ENCODE peak calls at places on chromosomes 1 and 21, in six cellular contexts. W, H, G, K, S and J are unnamed samples.

GRCh38 chr1:229034246-229034645 is 236.7 kb upstream of the RAB4A start:
- DNase-seq in W (no peak), K (no peak), H (no peak), G (no peak), S (no peak), J (no peak)

GRCh38 chr1:88867743-88868521 is 23.4 kb downstream of the GTF2B start:
- DNase-seq in W (no peak), S (no peak), G (no peak), K (no peak), H (no peak), J (no peak)

GRCh38 chr21:43727571-43728466 is 8.9 kb downstream of the PDXK start:
- DNase-seq in G (no peak), K (no peak), H (no peak), S (no peak), W (no peak), J (no peak)

GRCh38 chr1:118185083-118185899 is at the start of gene SPAG17:
- DNase-seq in S (peak), G (peak), H (peak), W (no peak), K (no peak), J (no peak)

GRCh38 chr1:112242470-112242869 is 153.5 kb upstream of the CTTNBP2NL start:
- DNase-seq in S (no peak), H (no peak), W (no peak), K (no peak), G (no peak), J (peak)

GRCh38 chr1:19657511-19657910 is 7.2 kb upstream of the HTR6 start:
- DNase-seq in H (no peak), S (no peak), W (no peak), G (no peak), K (no peak), J (no peak)

GRCh38 chr21:25500598-25500997 is 106.7 kb downstream of the MRPL39 start:
- DNase-seq in W (no peak), S (no peak), G (no peak), K (no peak), H (no peak), J (no peak)

GRCh38 chr1:30478288-30478687 is 245.1 kb downstream of the MATN1 start:
- DNase-seq in S (no peak), H (no peak), G (no peak), W (no peak), K (no peak), J (no peak)

GRCh38 chr21:39804264-39804663 is 59.3 kb downstream of the IGSF5 start:
- DNase-seq in S (no peak), H (no peak), K (no peak), W (no peak), G (no peak), J (no peak)

GRCh38 chr1:89723863-89724262 is 90.9 kb downstream of the LRRC8C start:
- DNase-seq in W (peak), H (no peak), S (no peak), K (no peak), G (no peak), J (no peak)

GRCh38 chr1:213724640-213725536 is 262.9 kb upstream of the PROX1 start:
- DNase-seq in G (no peak), H (no peak), S (no peak), K (no peak), W (no peak), J (no peak)

GRCh38 chr21:45481977-45482898 is 60.0 kb downstream of the SLC19A1 start:
- DNase-seq in W (no peak), K (no peak), H (no peak), S (no peak), G (no peak), J (no peak)

GRCh38 chr1:234139966-234140365 is 233.3 kb upstream of the COA6 start:
- DNase-seq in H (no peak), W (no peak), K (no peak), S (no peak), G (no peak), J (no peak)

GRCh38 chr1:57889686-57890360 is 466.0 kb upstream of the DAB1 start:
- DNase-seq in S (no peak), K (no peak), H (no peak), G (no peak), W (no peak), J (no peak)

GRCh38 chr1:234963180-234963903 is 165.3 kb downstream of the TOMM20 start:
- DNase-seq in W (no peak), H (peak), S (peak), K (peak), G (no peak), J (peak)

GRCh38 chr1:52603301-52603675 is 1.1 kb downstream of the GPX7 start:
- DNase-seq in G (no peak), S (no peak), K (no peak), H (no peak), W (no peak), J (no peak)

GRCh38 chr1:182181167-182181572 is 119.7 kb upstream of the ZNF648 start:
- DNase-seq in G (no peak), K (no peak), H (no peak), S (no peak), W (no peak), J (no peak)

GRCh38 chr1:36136535-36136934 is 11.5 kb upstream of the COL8A2 start:
- DNase-seq in K (no peak), S (no peak), W (peak), G (no peak), H (no peak), J (no peak)

GRCh38 chr1:55245781-55246180 is 30.6 kb upstream of the USP24 start:
- DNase-seq in K (no peak), G (no peak), W (no peak), S (no peak), H (no peak), J (no peak)

GRCh38 chr1:119453021-119453420 is 38.1 kb downstream of the HSD3B2 start:
- DNase-seq in G (no peak), H (no peak), S (no peak), K (no peak), W (no peak), J (no peak)

GRCh38 chr1:31482478-31483011 is 69.5 kb downstream of the SERINC2 start:
- DNase-seq in S (no peak), H (no peak), W (no peak), K (no peak), G (no peak), J (no peak)

GRCh38 chr21:20030390-20030789 is 967.8 kb upstream of the NCAM2 start:
- DNase-seq in W (no peak), G (no peak), S (no peak), H (no peak), K (no peak), J (no peak)

GRCh38 chr1:62727656-62728396 is 39.6 kb upstream of the DOCK7 start:
- DNase-seq in K (no peak), G (no peak), W (no peak), H (no peak), S (no peak), J (no peak)

GRCh38 chr21:41924355-41924754 is 29.5 kb downstream of the C2CD2 start:
- DNase-seq in S (no peak), H (no peak), G (no peak), K (no peak), W (no peak), J (no peak)

GRCh38 chr1:97668945-97669344 is 251.9 kb downstream of the DPYD start:
- DNase-seq in W (no peak), G (no peak), H (peak), S (no peak), K (no peak), J (no peak)

GRCh38 chr1:210252621-210253041 is 20.0 kb downstream of the SERTAD4 start:
- DNase-seq in H (peak), K (no peak), G (peak), W (no peak), S (no peak), J (no peak)

GRCh38 chr1:243597383-243597782 is 252.7 kb downstream of the AKT3 start:
- DNase-seq in K (no peak), G (no peak), H (no peak), W (no peak), S (no peak), J (no peak)

GRCh38 chr1:74396462-74396861 is 115.9 kb downstream of the LRRC53 start:
- DNase-seq in W (no peak), S (no peak), H (no peak), G (no peak), K (no peak), J (no peak)

GRCh38 chr1:154351363-154352068 is 26.2 kb downstream of the ATP8B2 start:
- DNase-seq in W (no peak), H (no peak), G (peak), S (no peak), K (no peak), J (no peak)

GRCh38 chr1:204523605-204524215 is 7.5 kb downstream of the MDM4 start:
- DNase-seq in W (no peak), S (no peak), K (no peak), H (no peak), G (no peak), J (no peak)

GRCh38 chr1:201125019-201125418 is 2.0 kb downstream of the ASCL5 start:
- DNase-seq in H (no peak), G (no peak), K (no peak), S (no peak), W (no peak), J (no peak)

GRCh38 chr1:164755674-164756073 is 196.7 kb downstream of the PBX1 start:
- DNase-seq in K (no peak), S (no peak), G (peak), W (no peak), H (no peak), J (no peak)

GRCh38 chr1:156461781-156462647 is 38.6 kb downstream of the MEF2D start:
- DNase-seq in K (no peak), S (no peak), G (no peak), H (no peak), W (no peak), J (no peak)